ENCODE peak calls at places on chromosomes 5 and 9, in four cellular contexts. C is mesenchymal stem cell, I is H1, O is trophoblast cell. G is an unnamed sample. For H3K36me3, the result is how much of the 10 kb centered on the place peaks cover.

GRCh38 chr5:154309805-154310204 is 119.3 kb downstream of the GALNT10 start:
- DNase-seq in O (peak), C (no peak), I (no peak), G (no peak)

GRCh38 chr5:109388407-109388806 is 21.4 kb downstream of the PJA2 start:
- DNase-seq in O (peak), C (peak), I (no peak), G (no peak)

GRCh38 chr9:133792721-133793470 is 54.7 kb upstream of the SARDH start:
- DNase-seq in I (no peak), C (peak), O (peak), G (peak)

GRCh38 chr9:105054488-105054887 is 126.5 kb upstream of the ABCA1 start:
- DNase-seq in O (peak), I (no peak), C (peak), G (no peak)

GRCh38 chr5:169667896-169668674 is 31.0 kb downstream of the DOCK2 start:
- DNase-seq in O (no peak), C (peak), I (no peak), G (no peak)

GRCh38 chr5:105963856-105964255 is 1706.9 kb downstream of the EFNA5 start:
- DNase-seq in C (peak), O (no peak), I (no peak), G (no peak)

GRCh38 chr9:90165281-90165680 is 477.3 kb downstream of the DIRAS2 start:
- DNase-seq in C (no peak), I (no peak), O (no peak), G (no peak)

GRCh38 chr9:78026947-78027346 is 4.7 kb downstream of the GNAQ start:
- DNase-seq in C (peak), O (no peak), I (no peak), G (no peak)

GRCh38 chr5:80109549-80110478 is 74.7 kb downstream of the THBS4 start:
- DNase-seq in I (no peak), C (no peak), O (no peak), G (no peak)

GRCh38 chr5:95644351-95645042 is 2.1 kb upstream of the RFESD start:
- DNase-seq in I (no peak), O (peak), C (peak), G (peak)

GRCh38 chr9:93669958-93670207 is 93.5 kb downstream of the PHF2 start:
- DNase-seq in C (peak), O (no peak), I (no peak), G (no peak)

GRCh38 chr5:53569486-53569885 is 9.0 kb downstream of the NDUFS4 start:
- DNase-seq in I (no peak), O (no peak), C (no peak), G (no peak)

GRCh38 chr9:87683751-87684626 is 41.9 kb upstream of the CTSL start:
- DNase-seq in C (no peak), O (no peak), I (no peak), G (no peak)

GRCh38 chr9:7735311-7735710 is 64.3 kb downstream of the DMAC1 start:
- DNase-seq in C (no peak), I (no peak), O (no peak), G (no peak)

GRCh38 chr9:133731876-133732321 is 6.3 kb downstream of the SARDH start:
- DNase-seq in I (no peak), C (peak), O (no peak), G (peak)

GRCh38 chr5:11166906-11167305 is 405.9 kb upstream of the DAP start:
- DNase-seq in I (no peak), C (no peak), O (peak), G (no peak)

GRCh38 chr5:1293416-1293996 is 1.4 kb downstream of the TERT start:
- DNase-seq in C (no peak), O (no peak), I (no peak), G (no peak)

GRCh38 chr5:59039296-59040006 is 456.6 kb downstream of the RAB3C start:
- DNase-seq in O (peak), C (peak), I (no peak), G (peak)

GRCh38 chr5:4737868-4738267 is 402.3 kb upstream of the ADAMTS16 start:
- DNase-seq in I (no peak), O (no peak), C (no peak), G (no peak)

GRCh38 chr9:72753261-72753893 is 199.5 kb downstream of the ALDH1A1 start:
- DNase-seq in I (no peak), O (no peak), C (peak), G (no peak)

GRCh38 chr9:86997158-86997557 is 49.9 kb upstream of the GAS1 start:
- DNase-seq in O (no peak), I (no peak), C (no peak), G (no peak)

GRCh38 chr9:109912726-109913460 is 132.9 kb downstream of the PALM2AKAP2 start:
- DNase-seq in I (no peak), C (peak), O (peak), G (no peak)

GRCh38 chr5:179827684-179828083 is 7.0 kb downstream of the SQSTM1 start:
- DNase-seq in O (peak), I (no peak), C (peak), G (no peak)

GRCh38 chr5:179828756-179829421 is 8.2 kb downstream of the SQSTM1 start:
- DNase-seq in O (peak), I (no peak), C (no peak), G (no peak)

GRCh38 chr5:179833056-179833708 is 12.5 kb downstream of the SQSTM1 start:
- DNase-seq in C (no peak), O (no peak), I (no peak), G (no peak)

GRCh38 chr5:179832039-179832745 is 11.5 kb downstream of the SQSTM1 start:
- DNase-seq in I (no peak), C (no peak), O (peak), G (no peak)

GRCh38 chr5:179829732-179830435 is 9.2 kb downstream of the SQSTM1 start:
- DNase-seq in C (no peak), O (peak), I (no peak), G (no peak)
- H3K36me3 ChIP-seq in C (half or more), O (half or more), I (under half), G (half or more)

GRCh38 chr5:35335752-35336151 is 105.5 kb upstream of the PRLR start:
- DNase-seq in O (no peak), C (no peak), I (no peak), G (no peak)
- H2BK12ac ChIP-seq in O (no peak), C (no peak), I (peak), G (no peak)

DNA sequence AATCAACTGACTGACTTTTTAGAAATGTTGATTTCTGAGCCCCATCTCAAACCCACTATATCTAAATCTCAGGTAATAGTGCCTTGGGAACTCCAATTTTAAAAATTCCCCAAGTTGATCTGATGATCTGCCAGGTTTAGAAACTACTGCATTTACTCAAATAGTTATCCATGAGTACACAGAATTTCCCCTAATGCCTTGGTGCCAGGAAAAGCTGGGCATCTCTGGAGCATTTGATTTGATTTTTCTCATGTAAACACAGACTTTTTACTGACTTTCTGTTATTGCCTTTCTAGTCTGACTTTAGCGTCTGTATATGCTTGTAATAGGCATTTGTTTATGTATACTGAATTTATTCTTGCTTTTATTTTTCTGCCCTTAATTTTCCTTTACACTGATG is 35.8 kb downstream of the MTREX start:
- DNase-seq in C (no peak), I (no peak), O (no peak), G (no peak)
- H3K36me3 ChIP-seq in C (under half), I (under half), O (under half), G (under half)

DNA sequence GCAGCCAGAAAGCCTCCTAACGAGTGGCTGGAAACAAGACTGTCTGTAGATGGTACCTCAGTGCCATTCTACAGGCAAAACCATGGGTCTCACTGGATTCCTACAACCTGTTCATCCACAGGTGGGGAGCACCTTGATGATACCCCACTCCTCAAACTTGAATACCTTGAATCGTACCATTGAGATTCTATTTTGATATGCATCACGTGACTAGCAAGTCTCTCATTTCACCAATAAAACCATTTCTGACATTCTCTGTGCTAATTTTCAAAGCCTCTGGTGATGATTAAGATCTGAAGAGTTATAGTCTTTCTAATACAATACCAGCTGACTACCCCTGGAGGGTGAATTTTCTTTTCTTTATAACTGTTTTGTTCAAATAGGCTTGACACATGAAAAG is 188.9 kb downstream of the ADAMTS12 start:
- DNase-seq in C (no peak), I (no peak), O (no peak), G (no peak)
- H2BK12ac ChIP-seq in C (no peak), I (no peak), O (no peak), G (no peak)

GRCh38 chr5:157494178-157494830 is 34.3 kb downstream of the NIPAL4 start:
- DNase-seq in C (no peak), O (no peak), I (no peak), G (no peak)
- H3K36me3 ChIP-seq in C (under half), O (half or more), I (under half), G (under half)

DNA sequence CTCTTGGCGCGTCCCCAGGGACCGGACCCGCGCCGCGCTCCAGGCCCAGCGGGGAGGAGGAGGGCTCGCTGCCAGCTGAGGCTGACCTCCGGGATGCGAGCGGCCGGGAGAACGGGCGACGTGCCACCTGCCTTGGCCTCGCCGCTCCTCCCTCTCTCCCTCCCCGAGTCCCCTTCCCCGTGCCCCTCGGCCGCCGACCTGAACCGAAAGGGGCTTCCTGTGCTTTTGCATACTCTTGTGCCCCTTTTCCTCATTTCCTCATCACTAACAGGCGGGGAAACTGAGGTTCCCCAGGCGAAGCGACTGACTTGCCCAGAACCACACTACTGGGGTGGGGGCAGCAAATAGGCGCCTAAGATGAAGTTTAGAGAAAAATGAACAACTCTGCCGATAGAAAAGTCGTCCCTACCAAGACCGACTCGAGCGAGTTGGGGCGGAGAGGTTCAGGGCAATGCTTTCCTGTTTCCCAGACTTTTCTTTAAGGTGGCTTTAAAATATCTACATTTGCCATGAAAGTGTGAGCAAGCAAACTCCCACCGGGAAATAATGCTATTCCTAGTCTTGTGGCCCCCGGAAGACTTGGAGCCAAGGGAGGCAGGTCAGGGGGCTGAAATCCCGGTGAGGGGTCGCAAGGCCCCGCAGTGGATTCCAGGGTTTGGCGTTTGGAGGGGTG is 580 bp upstream of the DUSP1 start:
- DNase-seq in I (no peak), C (no peak), O (no peak), G (no peak)
- H2BK12ac ChIP-seq in I (peak), C (peak), O (peak), G (peak)

G was measured in neuronal stem cell.